ENCODE peak calls at places on chromosome 12, in four cellular contexts. H is K562, L is stomach, E is A549. S is an unnamed sample.

GRCh38 chr12:110304061-110304551 is 23.1 kb downstream of the ATP2A2 start:
- DNase-seq in H (no peak), L (no peak), E (no peak), S (no peak)

GRCh38 chr12:47734725-47735480 is 9.6 kb upstream of the ENDOU start:
- DNase-seq in H (no peak), L (no peak), E (no peak), S (no peak)

GRCh38 chr12:131983026-131983425 is 33.3 kb downstream of the EP400 start:
- DNase-seq in H (no peak), L (no peak), E (no peak), S (no peak)

GRCh38 chr12:89883630-89884364 is 175.2 kb upstream of the ATP2B1 start:
- DNase-seq in H (no peak), L (no peak), E (no peak), S (no peak)

GRCh38 chr12:94952325-94952724 is 51.2 kb downstream of the NDUFA12 start:
- DNase-seq in H (no peak), L (no peak), E (no peak), S (peak)

GRCh38 chr12:87116778-87117177 is 860.6 kb upstream of the MGAT4C start:
- DNase-seq in H (no peak), L (no peak), E (no peak), S (no peak)

GRCh38 chr12:108167974-108168373 is 38.9 kb downstream of the WSCD2 start:
- DNase-seq in H (no peak), L (no peak), E (no peak), S (no peak)

GRCh38 chr12:115791331-115791730 is 486.2 kb downstream of the MED13L start:
- DNase-seq in H (no peak), L (no peak), E (no peak), S (no peak)

GRCh38 chr12:54988402-54989054 is 4.0 kb upstream of the TESPA1 start:
- DNase-seq in H (peak), L (peak), E (no peak), S (peak)

GRCh38 chr12:1530592-1531159 is 63.7 kb downstream of the FBXL14 start:
- DNase-seq in H (no peak), L (no peak), E (no peak), S (no peak)

GRCh38 chr12:89621511-89621910 is 87.1 kb downstream of the ATP2B1 start:
- DNase-seq in H (no peak), L (no peak), E (no peak), S (no peak)

GRCh38 chr12:6367969-6368892 is 7.1 kb downstream of the SCNN1A start:
- DNase-seq in H (peak), L (no peak), E (peak), S (no peak)

GRCh38 chr12:60066655-60067054 is 470.8 kb downstream of the SLC16A7 start:
- DNase-seq in H (no peak), L (no peak), E (no peak), S (no peak)

GRCh38 chr12:116990971-116991966 is 80.5 kb downstream of the FBXW8 start:
- DNase-seq in H (no peak), L (no peak), E (no peak), S (no peak)

GRCh38 chr12:132054983-132055382 is 89.1 kb downstream of the DDX51 start:
- DNase-seq in H (no peak), L (no peak), E (no peak), S (no peak)

GRCh38 chr12:6539276-6540134 is 5.2 kb downstream of the GAPDH start:
- DNase-seq in H (peak), L (no peak), E (peak), S (no peak)

GRCh38 chr12:39442895-39443703 is at the start of gene KIF21A:
- DNase-seq in H (peak), L (peak), E (peak), S (peak)
- TF ChIP-seq POLR2A in H (peak), L (no peak), E (peak), S (peak)

GRCh38 chr12:53221203-53222076 is 10.6 kb downstream of the RARG start:
- DNase-seq in H (peak), L (peak), E (peak), S (peak)
- TF ChIP-seq CTCF in H (peak), L (no peak), E (peak), S (peak)

DNA sequence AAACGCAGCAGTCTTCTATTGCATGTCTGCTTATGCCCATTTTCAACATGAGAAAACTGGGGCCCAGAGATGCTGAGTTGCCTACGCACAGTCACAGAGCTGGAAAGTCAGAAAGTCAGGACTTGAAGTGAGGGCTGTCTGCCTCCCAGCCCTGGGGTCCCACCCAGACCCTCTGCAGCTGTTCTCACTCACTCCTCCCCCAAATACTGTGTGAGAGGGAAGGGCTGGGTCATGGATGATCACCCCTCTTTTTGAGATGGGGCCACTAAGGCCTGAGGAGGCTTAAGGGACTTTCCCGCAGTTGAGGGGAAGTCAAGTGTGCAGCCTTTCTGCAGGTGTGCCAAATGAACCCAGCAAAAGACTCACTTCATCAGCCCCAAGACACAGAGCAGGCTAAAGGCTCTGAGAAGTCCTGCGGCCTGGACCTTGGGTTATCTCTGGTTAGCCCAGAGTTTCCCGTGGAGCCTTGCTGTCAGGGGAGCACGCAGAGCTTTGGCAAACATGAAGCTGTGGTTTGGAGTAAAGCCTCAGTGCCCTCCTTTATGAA is 18.7 kb downstream of the DTX1 start:
- DNase-seq in H (no peak), L (no peak), E (no peak), S (no peak)
- TF ChIP-seq EP300 in H (no peak), L (no peak), E (no peak), S (no peak)

GRCh38 chr12:31732926-31733548 is 4.2 kb upstream of the AMN1 start:
- DNase-seq in H (peak), L (no peak), E (peak), S (no peak)
- TF ChIP-seq POLR2A in H (peak), L (no peak), E (no peak), S (no peak)

DNA sequence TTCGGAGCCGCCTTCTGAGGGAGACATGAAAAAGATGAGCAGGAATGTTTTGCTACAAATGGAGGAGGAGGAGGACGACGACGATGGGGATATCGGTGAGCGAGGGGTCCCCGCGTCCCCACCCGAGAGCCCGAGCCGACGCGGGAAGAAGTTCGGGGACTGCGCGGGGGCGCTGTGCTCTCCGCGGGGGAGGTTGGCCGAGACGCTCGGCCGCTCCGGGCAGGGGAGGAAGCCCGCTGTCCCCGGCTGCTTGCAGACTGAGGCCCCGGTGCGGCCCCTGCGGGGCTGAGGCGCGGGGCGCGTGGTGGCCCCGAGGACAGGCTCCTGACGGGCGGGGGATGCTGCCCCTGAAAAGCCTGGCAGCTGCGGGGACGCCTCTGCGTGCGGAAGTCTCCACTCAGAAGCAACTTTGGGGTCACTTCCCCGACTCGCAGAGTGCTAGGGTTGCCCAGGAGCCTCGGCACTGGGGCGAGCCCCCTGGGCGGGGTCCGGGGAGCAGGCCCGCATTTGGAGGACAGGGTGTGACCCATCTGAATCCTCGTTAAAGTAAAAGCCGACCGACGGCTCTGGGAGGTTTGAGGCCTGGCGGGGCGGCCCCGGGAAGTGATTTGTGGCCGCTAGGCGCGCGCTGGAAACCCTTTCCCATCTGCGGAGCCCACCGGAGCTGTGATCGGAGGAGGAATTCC is 545 bp downstream of the ANO6 start:
- DNase-seq in H (peak), L (peak), E (peak), S (peak)
- TF ChIP-seq CTCF in H (peak), L (peak), E (peak), S (no peak)

GRCh38 chr12:23060161-23060560 is 435.2 kb downstream of the ETNK1 start:
- DNase-seq in H (no peak), L (no peak), E (no peak), S (no peak)

GRCh38 chr12:23066095-23066494 is 441.1 kb downstream of the ETNK1 start:
- DNase-seq in H (no peak), L (no peak), E (no peak), S (no peak)

GRCh38 chr12:23057571-23057970 is 432.6 kb downstream of the ETNK1 start:
- DNase-seq in H (no peak), L (no peak), E (no peak), S (no peak)

DNA sequence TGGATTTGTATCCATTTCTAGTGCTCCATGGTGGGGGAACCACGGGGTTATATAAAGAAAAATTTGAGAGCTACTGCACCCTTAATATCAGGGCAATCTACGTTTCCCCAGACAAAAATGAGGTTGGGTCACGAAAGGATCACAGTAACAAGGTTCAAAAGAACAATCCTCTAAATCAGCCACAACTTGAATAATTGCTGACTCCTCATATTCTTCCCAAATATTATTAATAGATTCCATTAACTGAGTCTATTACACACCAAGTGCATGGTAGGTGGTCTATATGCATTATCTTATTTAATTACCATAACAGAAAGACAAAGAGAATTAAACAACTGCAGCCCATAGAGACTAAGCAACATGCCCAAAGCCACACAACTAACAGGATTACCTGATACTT is 438.2 kb downstream of the ETNK1 start:
- DNase-seq in H (no peak), L (no peak), E (no peak), S (no peak)
- TF ChIP-seq EP300 in H (no peak), L (no peak), E (no peak), S (no peak)

GRCh38 chr12:105261010-105261409 is 25.0 kb upstream of the APPL2 start:
- DNase-seq in H (no peak), L (no peak), E (no peak), S (no peak)
- TF ChIP-seq POLR2A in H (no peak), L (no peak), E (no peak), S (no peak)